ENCODE peak calls at places on chromosome 9, in nine cellular contexts. O is heart left ventricle, Y is upper lobe of right lung, Q is HFFc6, H is A549, W is natural killer cell, R is brain microvascular endothelial cell, U is IMR-90, V is cardiac fibroblast. Z is an unnamed sample.

GRCh38 chr9:125343518-125344284 is 82.1 kb downstream of the GAPVD1 start:
- DNase-seq in O (peak), Y (no peak), Q (peak), H (peak), W (no peak), R (peak), U (peak), V (peak), Z (no peak)

GRCh38 chr9:97563458-97564135 is 62.1 kb downstream of the TMOD1 start:
- DNase-seq in O (no peak), Y (peak), Q (no peak), H (no peak), W (no peak), R (no peak), U (no peak), V (no peak), Z (no peak)

GRCh38 chr9:86638109-86638508 is 283.9 kb upstream of the TUT7 start:
- DNase-seq in O (no peak), Y (no peak), Q (no peak), H (no peak), W (no peak), R (no peak), U (no peak), V (no peak), Z (no peak)

GRCh38 chr9:103537426-103537825 is 542.3 kb downstream of the CYLC2 start:
- DNase-seq in O (no peak), Y (no peak), Q (no peak), H (no peak), W (no peak), R (no peak), U (no peak), V (no peak), Z (no peak)

GRCh38 chr9:69218166-69218565 is 44.1 kb downstream of the TJP2 start:
- DNase-seq in O (no peak), Y (no peak), Q (no peak), H (no peak), W (no peak), R (no peak), U (no peak), V (no peak), Z (no peak)

GRCh38 chr9:126009047-126009446 is 261.9 kb downstream of the PBX3 start:
- DNase-seq in O (no peak), Y (no peak), Q (no peak), H (peak), W (no peak), R (no peak), U (no peak), V (peak), Z (no peak)

GRCh38 chr9:4741365-4742031 is 496 bp upstream of the AK3 start:
- DNase-seq in O (peak), Y (peak), Q (no peak), H (no peak), W (no peak), R (no peak), U (no peak), V (no peak), Z (peak)

GRCh38 chr9:111598730-111599091 is 736 bp downstream of the PTGR1 start:
- DNase-seq in O (peak), Y (peak), Q (peak), H (no peak), W (no peak), R (peak), U (peak), V (peak), Z (peak)

GRCh38 chr9:104233366-104233765 is 139.3 kb downstream of the SMC2 start:
- DNase-seq in O (no peak), Y (no peak), Q (no peak), H (no peak), W (no peak), R (no peak), U (no peak), V (no peak), Z (no peak)

GRCh38 chr9:90793729-90794128 is 7.9 kb upstream of the SYK start:
- DNase-seq in O (no peak), Y (no peak), Q (no peak), H (no peak), W (no peak), R (no peak), U (no peak), V (no peak), Z (no peak)

GRCh38 chr9:126148994-126149393 is 177.6 kb upstream of the MVB12B start:
- DNase-seq in O (no peak), Y (peak), Q (no peak), H (no peak), W (no peak), R (no peak), U (no peak), V (no peak), Z (no peak)

GRCh38 chr9:120348951-120349429 is 231.0 kb downstream of the CDK5RAP2 start:
- DNase-seq in O (peak), Y (no peak), Q (peak), H (peak), W (no peak), R (peak), U (peak), V (peak), Z (peak)

GRCh38 chr9:127903557-127904475 is 4.4 kb upstream of the ST6GALNAC6 start:
- DNase-seq in O (peak), Y (peak), Q (no peak), H (no peak), W (peak), R (no peak), U (no peak), V (no peak), Z (peak)

GRCh38 chr9:114850871-114851270 is 45.0 kb upstream of the TNFSF15 start:
- DNase-seq in O (no peak), Y (no peak), Q (no peak), H (no peak), W (no peak), R (no peak), U (peak), V (peak), Z (no peak)

GRCh38 chr9:116168231-116168630 is 14.6 kb downstream of the PAPPA start:
- DNase-seq in O (no peak), Y (no peak), Q (no peak), H (no peak), W (no peak), R (no peak), U (no peak), V (no peak), Z (no peak)

GRCh38 chr9:111529787-111530186 is 4.8 kb downstream of the ZNF483 start:
- DNase-seq in O (no peak), Y (no peak), Q (no peak), H (no peak), W (no peak), R (no peak), U (no peak), V (no peak), Z (no peak)

GRCh38 chr9:131287366-131287765 is 2.2 kb upstream of the PLPP7 start:
- DNase-seq in O (peak), Y (no peak), Q (no peak), H (no peak), W (no peak), R (no peak), U (no peak), V (no peak), Z (no peak)

GRCh38 chr9:131478421-131478868 is 24.3 kb upstream of the POMT1 start:
- DNase-seq in O (peak), Y (peak), Q (no peak), H (peak), W (peak), R (no peak), U (no peak), V (peak), Z (peak)

GRCh38 chr9:126692759-126693427 is 79.2 kb downstream of the LMX1B start:
- DNase-seq in O (no peak), Y (peak), Q (no peak), H (no peak), W (no peak), R (no peak), U (no peak), V (no peak), Z (no peak)

GRCh38 chr9:72156586-72156985 is 7.3 kb downstream of the GDA start:
- DNase-seq in O (no peak), Y (no peak), Q (no peak), H (no peak), W (no peak), R (no peak), U (no peak), V (no peak), Z (no peak)

GRCh38 chr9:2849943-2850342 is 6.0 kb upstream of the PUM3 start:
- DNase-seq in O (no peak), Y (no peak), Q (no peak), H (no peak), W (no peak), R (no peak), U (no peak), V (no peak), Z (no peak)

GRCh38 chr9:86601697-86602096 is 247.5 kb upstream of the TUT7 start:
- DNase-seq in O (no peak), Y (no peak), Q (no peak), H (no peak), W (no peak), R (no peak), U (peak), V (no peak), Z (no peak)

GRCh38 chr9:113650207-113651131 is 186.9 kb downstream of the RGS3 start:
- DNase-seq in O (no peak), Y (peak), Q (peak), H (peak), W (no peak), R (peak), U (peak), V (peak), Z (no peak)

GRCh38 chr9:82491604-82492003 is 503.0 kb downstream of the SPATA31D1 start:
- DNase-seq in O (no peak), Y (no peak), Q (no peak), H (no peak), W (no peak), R (no peak), U (peak), V (peak), Z (no peak)

GRCh38 chr9:116278326-116278725 is 124.7 kb downstream of the PAPPA start:
- DNase-seq in O (no peak), Y (no peak), Q (no peak), H (no peak), W (no peak), R (no peak), U (no peak), V (peak), Z (no peak)

GRCh38 chr9:101528015-101528414 is 5.6 kb upstream of the RNF20 start:
- DNase-seq in O (no peak), Y (no peak), Q (no peak), H (no peak), W (no peak), R (no peak), U (no peak), V (no peak), Z (no peak)

GRCh38 chr9:107711528-107711927 is 222.0 kb upstream of the KLF4 start:
- DNase-seq in O (no peak), Y (no peak), Q (peak), H (peak), W (no peak), R (peak), U (peak), V (peak), Z (no peak)

GRCh38 chr9:105700598-105701544 is 6.5 kb downstream of the TMEM38B start:
- DNase-seq in O (no peak), Y (no peak), Q (no peak), H (no peak), W (no peak), R (no peak), U (no peak), V (no peak), Z (no peak)

GRCh38 chr9:80873861-80874260 is 815.5 kb downstream of the TLE1 start:
- DNase-seq in O (no peak), Y (no peak), Q (no peak), H (no peak), W (no peak), R (no peak), U (peak), V (peak), Z (no peak)

GRCh38 chr9:136024286-136024685 is 63.1 kb upstream of the UBAC1 start:
- DNase-seq in O (no peak), Y (no peak), Q (no peak), H (no peak), W (no peak), R (no peak), U (no peak), V (no peak), Z (no peak)

GRCh38 chr9:83544002-83544698 is 5.9 kb upstream of the FRMD3 start:
- DNase-seq in O (peak), Y (no peak), Q (peak), H (peak), W (no peak), R (peak), U (peak), V (peak), Z (peak)

GRCh38 chr9:3189113-3189861 is 336.5 kb downstream of the RFX3 start:
- DNase-seq in O (no peak), Y (no peak), Q (no peak), H (no peak), W (no peak), R (no peak), U (no peak), V (no peak), Z (no peak)

GRCh38 chr9:79195904-79196303 is 375.9 kb upstream of the TLE4 start:
- DNase-seq in O (no peak), Y (no peak), Q (peak), H (no peak), W (no peak), R (peak), U (peak), V (peak), Z (no peak)

GRCh38 chr9:120899490-120900037 is 22.6 kb upstream of the PHF19 start:
- DNase-seq in O (no peak), Y (no peak), Q (no peak), H (no peak), W (no peak), R (no peak), U (no peak), V (no peak), Z (no peak)

GRCh38 chr9:136394312-136395305 is 5.4 kb downstream of the SNAPC4 start:
- DNase-seq in O (no peak), Y (no peak), Q (no peak), H (no peak), W (no peak), R (no peak), U (no peak), V (no peak), Z (no peak)

GRCh38 chr9:134320195-134320885 is 5.9 kb upstream of the RXRA start:
- DNase-seq in O (peak), Y (peak), Q (no peak), H (no peak), W (no peak), R (no peak), U (no peak), V (no peak), Z (no peak)

GRCh38 chr9:128027166-128027539 is 40.0 kb downstream of the NAIF1 start:
- DNase-seq in O (no peak), Y (no peak), Q (no peak), H (no peak), W (no peak), R (no peak), U (no peak), V (peak), Z (no peak)

GRCh38 chr9:122572456-122572855 is 10.7 kb downstream of the OR1L8 start:
- DNase-seq in O (no peak), Y (no peak), Q (no peak), H (no peak), W (no peak), R (no peak), U (no peak), V (peak), Z (no peak)

GRCh38 chr9:114643001-114643400 is 14.6 kb downstream of the TEX53 start:
- DNase-seq in O (no peak), Y (no peak), Q (no peak), H (no peak), W (no peak), R (no peak), U (no peak), V (no peak), Z (no peak)

DNA sequence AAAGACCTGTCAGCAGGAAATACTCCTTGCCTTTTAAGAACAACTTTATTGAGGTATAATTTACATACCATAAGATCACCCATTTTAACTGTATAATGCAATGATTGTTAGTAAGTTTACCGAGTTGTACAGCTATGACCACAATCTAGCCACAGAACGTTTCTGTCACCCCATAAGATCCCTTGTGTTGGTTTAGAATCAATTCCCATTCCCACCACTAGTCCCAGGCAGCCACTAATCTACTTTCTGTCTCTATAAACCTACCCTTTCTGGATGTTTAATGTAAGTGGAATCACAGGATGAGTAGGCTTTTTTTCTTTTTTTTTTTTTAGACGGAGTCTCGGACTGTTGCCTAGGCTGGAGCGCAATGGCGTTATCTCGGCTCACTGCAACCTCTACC is 4.4 kb downstream of the GPR107 start:
- DNase-seq in O (no peak), Y (no peak), Q (no peak), H (peak), W (no peak), R (no peak), U (no peak), V (no peak), Z (no peak)
- TF ChIP-seq CTCF in O (no peak), Y (peak), Q (peak), H (no peak), W (no peak), R (peak), U (peak), V (peak), Z (no peak)

GRCh38 chr9:109574061-109574882 is 76.2 kb upstream of the PTPN3 start:
- DNase-seq in O (no peak), Y (no peak), Q (peak), H (peak), W (no peak), R (peak), U (peak), V (peak), Z (peak)
- TF ChIP-seq CTCF in O (peak), Y (peak), Q (peak), H (peak), W (peak), R (peak), U (peak), V (peak), Z (peak)

GRCh38 chr9:95903398-95903797 is 27.9 kb downstream of the ERCC6L2 start:
- DNase-seq in O (no peak), Y (no peak), Q (no peak), H (no peak), W (no peak), R (no peak), U (no peak), V (no peak), Z (no peak)

GRCh38 chr9:95912773-95913172 is 37.3 kb downstream of the ERCC6L2 start:
- DNase-seq in O (no peak), Y (no peak), Q (no peak), H (no peak), W (no peak), R (no peak), U (no peak), V (no peak), Z (no peak)

GRCh38 chr9:95910770-95911340 is 35.4 kb downstream of the ERCC6L2 start:
- DNase-seq in O (no peak), Y (no peak), Q (no peak), H (no peak), W (no peak), R (no peak), U (no peak), V (no peak), Z (no peak)

GRCh38 chr9:95910023-95910706 is 34.7 kb downstream of the ERCC6L2 start:
- DNase-seq in O (no peak), Y (no peak), Q (peak), H (no peak), W (no peak), R (no peak), U (peak), V (peak), Z (no peak)

DNA sequence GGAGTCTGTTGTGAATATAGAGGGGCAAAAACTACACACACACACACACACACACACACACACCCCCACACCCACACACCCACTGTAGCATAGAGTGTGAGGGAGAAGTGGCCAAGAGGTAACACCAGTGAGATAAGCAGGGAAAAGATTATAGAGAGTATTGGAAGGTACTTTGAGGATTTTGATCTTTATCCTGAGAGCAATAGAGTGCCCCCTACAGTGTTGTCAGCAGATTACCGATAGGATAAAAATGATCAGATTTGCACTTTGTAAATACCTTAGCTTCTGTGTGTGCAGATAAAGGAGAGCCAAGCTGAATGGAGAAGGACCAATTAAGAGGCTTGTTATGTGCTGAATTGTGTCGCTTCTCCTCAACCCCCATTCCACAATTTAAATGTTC is 32.3 kb downstream of the ERCC6L2 start:
- DNase-seq in O (no peak), Y (no peak), Q (no peak), H (no peak), W (no peak), R (no peak), U (no peak), V (no peak), Z (no peak)
- TF ChIP-seq CTCF in O (no peak), Y (peak), Q (peak), H (peak), W (no peak), R (peak), U (peak), V (peak), Z (no peak)

GRCh38 chr9:76298497-76299144 is 95.6 kb downstream of the RFK start:
- DNase-seq in O (no peak), Y (no peak), Q (no peak), H (peak), W (no peak), R (no peak), U (no peak), V (no peak), Z (no peak)
- TF ChIP-seq CTCF in O (no peak), Y (no peak), Q (no peak), H (peak), W (no peak), R (peak), U (peak), V (no peak), Z (no peak)

GRCh38 chr9:88387035-88387732 is 1.1 kb upstream of the SPIN1 start:
- DNase-seq in O (peak), Y (peak), Q (peak), H (peak), W (no peak), R (peak), U (peak), V (peak), Z (peak)

GRCh38 chr9:88388886-88389617 is 808 bp downstream of the SPIN1 start:
- DNase-seq in O (peak), Y (peak), Q (peak), H (peak), W (peak), R (peak), U (peak), V (peak), Z (peak)

GRCh38 chr9:88390371-88390990 is 2.2 kb downstream of the SPIN1 start:
- DNase-seq in O (no peak), Y (no peak), Q (no peak), H (no peak), W (no peak), R (no peak), U (peak), V (peak), Z (no peak)

GRCh38 chr9:88387733-88388202 is 476 bp upstream of the SPIN1 start:
- DNase-seq in O (peak), Y (peak), Q (peak), H (peak), W (no peak), R (peak), U (peak), V (peak), Z (no peak)

GRCh38 chr9:88388203-88388885 is at the start of gene SPIN1:
- DNase-seq in O (peak), Y (peak), Q (peak), H (peak), W (peak), R (peak), U (peak), V (peak), Z (peak)
- TF ChIP-seq CTCF in O (peak), Y (peak), Q (peak), H (peak), W (peak), R (peak), U (peak), V (peak), Z (peak)

GRCh38 chr9:129102791-129103594 is 7.6 kb downstream of the CRAT start:
- DNase-seq in O (peak), Y (no peak), Q (peak), H (peak), W (no peak), R (peak), U (peak), V (peak), Z (peak)
- TF ChIP-seq CTCF in O (peak), Y (peak), Q (peak), H (peak), W (no peak), R (peak), U (peak), V (peak), Z (peak)

Z was measured in GM20000.